ENCODE peak calls at places on chromosomes 4 and X, in seven cellular contexts. T is gastrocnemius medialis, I is fibroblast of the aortic adventitia, J is uterus, G is thoracic aorta, Y is fibroblast of pulmonary artery, N is nephron progenitor cell. H is an unnamed sample.

GRCh38 chr4:53804719-53805118 is 213.4 kb upstream of the LNX1 start:
- DNase-seq in N (no peak), J (no peak), T (no peak), Y (peak), G (no peak), I (no peak), H (no peak)

GRCh38 chr4:39030726-39031125 is 1.5 kb downstream of the TMEM156 start:
- DNase-seq in I (peak), G (no peak), N (no peak), T (no peak), J (no peak), Y (peak), H (no peak)

GRCh38 chr4:169315530-169316306 is 45.0 kb upstream of the SH3RF1 start:
- DNase-seq in J (no peak), G (no peak), Y (peak), T (no peak), I (peak), N (peak), H (no peak)

GRCh38 chrX:41705042-41705441 is 16.3 kb downstream of the GPR34 start:
- DNase-seq in Y (no peak), J (no peak), T (no peak), G (no peak), N (no peak), I (no peak), H (no peak)

GRCh38 chr4:18291313-18291712 is 269.8 kb upstream of the LCORL start:
- DNase-seq in Y (no peak), T (no peak), I (no peak), N (no peak), G (no peak), J (no peak), H (no peak)

GRCh38 chr4:128517096-128517738 is 229.6 kb upstream of the PGRMC2 start:
- DNase-seq in J (no peak), I (peak), Y (peak), N (no peak), G (no peak), T (no peak), H (no peak)

GRCh38 chr4:124640037-124640730 is 72.3 kb downstream of the ANKRD50 start:
- DNase-seq in T (no peak), G (no peak), J (no peak), I (peak), N (no peak), Y (peak), H (no peak)

GRCh38 chr4:83115000-83115399 is 471 bp upstream of the PLAC8 start:
- DNase-seq in N (no peak), Y (peak), J (no peak), T (no peak), I (peak), G (no peak), H (no peak)

GRCh38 chrX:41043950-41044349 is 41.3 kb upstream of the USP9X start:
- DNase-seq in N (no peak), G (no peak), J (no peak), I (peak), Y (peak), T (no peak), H (no peak)

GRCh38 chr4:158870282-158871049 is 101.6 kb downstream of the FNIP2 start:
- DNase-seq in G (no peak), I (no peak), Y (no peak), N (peak), T (no peak), J (no peak), H (no peak)

GRCh38 chr4:115154826-115155225 is 41.4 kb upstream of the NDST4 start:
- DNase-seq in I (no peak), G (no peak), N (no peak), T (no peak), J (no peak), Y (no peak), H (no peak)

GRCh38 chr4:77581724-77582123 is 23.9 kb upstream of the CXCL13 start:
- DNase-seq in G (no peak), N (no peak), I (no peak), J (no peak), T (no peak), Y (no peak), H (no peak)

GRCh38 chr4:128060130-128060619 is 937 bp upstream of the LARP1B start:
- DNase-seq in T (no peak), G (no peak), I (peak), J (no peak), Y (peak), N (no peak), H (no peak)

GRCh38 chr4:153497091-153497531 is 31.0 kb downstream of the TMEM131L start:
- DNase-seq in Y (peak), T (no peak), N (no peak), G (no peak), I (peak), J (no peak), H (no peak)

GRCh38 chr4:1091561-1091995 is 21.8 kb downstream of the RNF212 start:
- DNase-seq in J (no peak), G (no peak), Y (no peak), I (no peak), N (no peak), T (no peak), H (no peak)

GRCh38 chr4:183286590-183287308 is 33.3 kb downstream of the CLDN22 start:
- DNase-seq in J (no peak), I (no peak), G (no peak), T (no peak), Y (no peak), N (no peak), H (no peak)

GRCh38 chr4:184831153-184831552 is 5.4 kb upstream of the ACSL1 start:
- DNase-seq in Y (no peak), N (no peak), T (no peak), J (no peak), G (no peak), I (no peak), H (no peak)

GRCh38 chr4:26860922-26861433 is 337 bp downstream of the STIM2 start:
- DNase-seq in N (peak), G (no peak), J (peak), T (peak), I (no peak), Y (peak), H (no peak)

GRCh38 chr4:26859762-26860156 is 882 bp upstream of the STIM2 start:
- DNase-seq in N (no peak), I (no peak), Y (no peak), J (no peak), T (no peak), G (no peak), H (no peak)

GRCh38 chr4:26861434-26862186 is 969 bp downstream of the STIM2 start:
- DNase-seq in J (peak), Y (peak), G (no peak), T (peak), N (peak), I (peak), H (no peak)

GRCh38 chr4:26858947-26859401 is 1.7 kb upstream of the STIM2 start:
- DNase-seq in T (no peak), N (no peak), G (no peak), Y (no peak), I (no peak), J (no peak), H (no peak)

DNA sequence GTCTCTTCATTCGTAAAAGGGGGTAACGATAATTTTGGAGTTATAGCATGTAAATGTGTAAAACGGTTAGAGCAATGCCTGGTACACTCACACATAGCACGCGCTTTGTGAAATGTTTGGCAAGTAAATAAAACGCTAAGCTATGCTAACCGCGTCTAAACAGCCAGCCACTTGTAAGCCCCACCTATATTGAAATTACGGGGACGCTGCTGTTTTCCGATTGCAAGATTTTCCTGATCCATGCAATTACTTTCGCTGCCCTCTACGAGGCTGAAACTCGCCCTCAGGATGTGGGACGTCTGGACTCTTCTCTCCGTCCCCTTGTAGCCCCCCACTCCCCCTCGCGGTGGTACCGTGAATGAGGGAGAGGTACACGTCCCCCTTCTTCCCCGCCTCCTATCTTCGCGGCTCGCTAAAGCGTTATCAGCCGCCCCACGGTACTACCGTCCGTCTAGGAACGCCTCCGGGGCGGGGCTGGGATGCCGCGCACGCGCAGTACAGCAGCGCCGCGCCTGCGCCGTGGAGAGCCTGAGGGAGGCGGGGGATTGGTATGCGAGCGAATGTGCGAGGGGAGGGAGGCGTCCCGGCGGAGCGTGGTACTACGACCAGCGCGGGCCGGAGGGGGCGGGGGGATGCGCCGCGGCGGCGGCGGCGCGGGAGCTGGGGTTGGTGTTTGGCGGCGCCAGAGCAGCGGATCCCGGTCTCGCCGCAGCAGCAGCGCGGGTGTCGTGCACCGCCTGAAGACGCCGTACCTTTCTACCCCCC is at the start of gene STIM2:
- DNase-seq in G (peak), Y (peak), T (peak), N (peak), I (peak), J (peak), H (peak)
- TF ChIP-seq CTCF in G (peak), Y (peak), T (peak), N (peak), I (peak), J (peak), H (no peak)

DNA sequence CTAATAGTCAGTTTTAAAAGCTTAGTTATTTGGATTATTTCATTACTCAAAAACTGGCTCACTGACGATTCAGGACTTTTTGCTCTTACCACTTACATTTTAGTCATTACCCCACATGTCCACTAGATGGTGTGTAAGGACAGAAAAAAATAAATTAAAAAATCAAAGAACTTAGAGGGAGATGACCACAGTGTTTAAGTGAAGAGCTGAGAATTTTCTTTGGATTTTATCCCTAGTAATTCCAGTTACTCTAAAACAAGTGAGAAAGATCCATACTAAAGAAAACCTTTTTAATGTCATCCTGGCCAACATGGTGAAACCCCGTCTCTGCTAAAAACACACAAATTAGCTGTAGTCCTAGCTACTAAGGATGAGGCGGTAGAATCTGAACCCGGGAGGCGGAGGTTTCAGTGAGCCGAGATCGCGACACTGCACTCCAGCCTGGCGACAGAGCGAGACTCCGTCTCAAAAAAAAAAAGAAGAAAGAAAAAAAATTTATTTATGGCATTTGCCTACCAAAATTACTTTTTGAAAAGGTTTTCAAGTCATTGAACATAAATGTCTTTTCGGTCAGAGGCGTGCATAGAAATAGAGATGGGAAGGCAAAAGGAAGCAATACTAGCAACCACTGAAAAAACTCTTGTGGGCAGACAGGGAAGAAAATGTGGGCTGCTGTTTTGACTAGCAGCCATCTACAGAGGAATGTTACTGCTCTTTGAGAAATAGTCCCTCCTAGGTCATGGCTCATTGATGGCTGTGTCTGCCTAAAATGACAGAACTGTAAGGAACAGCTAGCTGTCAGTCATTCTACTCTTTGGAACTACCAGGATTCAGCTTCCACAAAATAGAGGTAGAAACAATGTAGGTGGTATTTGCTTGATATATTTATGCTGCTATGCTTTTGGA is 26.6 kb upstream of the TMPRSS11B start:
- DNase-seq in I (peak), G (no peak), J (no peak), N (no peak), Y (peak), T (no peak), H (no peak)
- TF ChIP-seq CTCF in I (peak), G (peak), J (peak), N (peak), Y (peak), T (peak), H (no peak)

GRCh38 chr4:105296672-105297071 is 150.0 kb downstream of the TET2 start:
- DNase-seq in J (no peak), I (no peak), G (no peak), T (no peak), N (no peak), Y (no peak), H (no peak)
- TF ChIP-seq CTCF in J (no peak), I (no peak), G (no peak), T (no peak), N (no peak), Y (no peak), H (no peak)

GRCh38 chrX:29040160-29040559 is 452.9 kb downstream of the IL1RAPL1 start:
- DNase-seq in G (no peak), I (no peak), N (no peak), T (no peak), J (no peak), Y (no peak), H (no peak)

GRCh38 chrX:29043751-29044150 is 456.5 kb downstream of the IL1RAPL1 start:
- DNase-seq in I (no peak), Y (no peak), T (no peak), N (no peak), G (no peak), J (no peak), H (no peak)

GRCh38 chrX:29044802-29045201 is 457.6 kb downstream of the IL1RAPL1 start:
- DNase-seq in I (peak), Y (peak), T (no peak), N (no peak), G (no peak), J (no peak), H (no peak)

GRCh38 chrX:29042341-29042740 is 455.1 kb downstream of the IL1RAPL1 start:
- DNase-seq in G (no peak), J (no peak), N (no peak), T (no peak), Y (no peak), I (no peak), H (no peak)

DNA sequence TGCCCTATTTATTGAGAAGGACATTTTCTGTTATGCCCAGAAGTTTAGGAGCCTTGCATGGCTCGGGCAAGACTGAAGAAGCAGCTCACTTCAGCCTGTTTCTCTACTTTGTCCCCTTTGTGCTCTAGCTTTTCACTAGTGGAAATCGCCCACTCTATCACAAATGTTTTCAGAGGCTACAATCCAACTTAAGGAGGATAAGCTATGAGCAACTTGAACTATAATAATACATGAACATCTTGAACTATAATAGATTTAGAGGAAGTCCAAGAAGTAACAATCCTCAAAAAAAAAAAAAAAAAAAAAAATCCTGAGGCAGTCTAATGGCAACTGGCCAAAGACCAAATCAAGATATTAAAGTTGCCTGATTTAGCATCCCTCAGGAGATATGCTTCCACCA is 452.3 kb downstream of the IL1RAPL1 start:
- DNase-seq in J (no peak), Y (no peak), N (no peak), G (no peak), I (no peak), T (no peak), H (no peak)
- TF ChIP-seq CTCF in J (no peak), Y (no peak), N (no peak), G (no peak), I (no peak), T (no peak), H (no peak)

GRCh38 chrX:115576676-115577075 is 15.7 kb downstream of the PLS3 start:
- DNase-seq in I (no peak), N (no peak), Y (no peak), G (no peak), J (no peak), T (no peak), H (no peak)

GRCh38 chrX:115565888-115566287 is 4.9 kb downstream of the PLS3 start:
- DNase-seq in I (no peak), T (no peak), G (no peak), Y (no peak), N (no peak), J (no peak), H (no peak)

GRCh38 chrX:115573172-115573571 is 12.2 kb downstream of the PLS3 start:
- DNase-seq in I (peak), T (no peak), G (no peak), J (no peak), Y (no peak), N (no peak), H (no peak)

GRCh38 chrX:115571712-115572111 is 10.7 kb downstream of the PLS3 start:
- DNase-seq in I (no peak), J (no peak), Y (no peak), N (no peak), G (no peak), T (no peak), H (no peak)
- TF ChIP-seq CTCF in I (no peak), J (no peak), Y (no peak), N (no peak), G (no peak), T (no peak), H (no peak)

DNA sequence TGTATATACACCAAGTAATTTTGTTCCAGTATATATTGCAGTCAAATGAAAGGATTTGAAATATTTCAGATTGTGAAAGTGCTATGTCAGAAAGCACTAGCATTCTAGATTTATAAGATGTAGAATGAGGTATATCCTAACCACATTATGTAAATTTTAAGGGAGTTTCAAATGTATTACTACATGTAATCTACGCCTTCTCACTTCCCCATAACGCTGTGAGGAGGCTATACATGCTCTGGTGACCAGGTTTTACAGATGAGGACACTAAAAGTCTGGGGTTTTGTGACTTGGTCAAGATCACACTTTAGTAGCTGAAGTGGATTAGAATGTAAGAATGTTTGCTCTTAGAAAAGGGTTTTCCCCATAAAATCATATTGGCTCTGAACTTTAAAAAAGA is 8.1 kb downstream of the ENPEP start:
- DNase-seq in N (no peak), G (no peak), I (no peak), Y (no peak), J (no peak), T (no peak), H (no peak)
- TF ChIP-seq CTCF in N (no peak), G (no peak), I (no peak), Y (no peak), J (no peak), T (no peak), H (no peak)

GRCh38 chrX:153554519-153555167 is 37.2 kb downstream of the ATP2B3 start:
- DNase-seq in G (no peak), Y (peak), I (peak), N (peak), J (peak), T (peak), H (peak)
- TF ChIP-seq CTCF in G (peak), Y (peak), I (peak), N (peak), J (peak), T (peak), H (no peak)